ENCODE peak calls at places on chromosomes 7 and 10, in six cellular contexts. One of them, this sample, is unnamed.

GRCh38 chr7:130930260-130930659 is 196.3 kb upstream of the KLF14 start:
- DNase-seq in nephron progenitor cell: no peak
- DNase-seq in epithelial cell of esophagus: peak
- DNase-seq in spleen: peak
- DNase-seq in cardiac fibroblast: no peak
- DNase-seq in brain microvascular endothelial cell: no peak
- DNase-seq in this sample: no peak

GRCh38 chr10:116947838-116948529 is 57.0 kb downstream of the SHTN1 start:
- DNase-seq in nephron progenitor cell: no peak
- DNase-seq in epithelial cell of esophagus: peak
- DNase-seq in spleen: no peak
- DNase-seq in cardiac fibroblast: peak
- DNase-seq in brain microvascular endothelial cell: peak
- DNase-seq in this sample: no peak

GRCh38 chr7:99806839-99807478 is 20.9 kb upstream of the CYP3A43 start:
- DNase-seq in nephron progenitor cell: no peak
- DNase-seq in epithelial cell of esophagus: no peak
- DNase-seq in spleen: no peak
- DNase-seq in cardiac fibroblast: no peak
- DNase-seq in brain microvascular endothelial cell: no peak
- DNase-seq in this sample: no peak

GRCh38 chr10:24251547-24251946 is 42.6 kb downstream of the KIAA1217 start:
- DNase-seq in nephron progenitor cell: no peak
- DNase-seq in epithelial cell of esophagus: peak
- DNase-seq in spleen: no peak
- DNase-seq in cardiac fibroblast: no peak
- DNase-seq in brain microvascular endothelial cell: no peak
- DNase-seq in this sample: no peak

GRCh38 chr10:28445511-28445910 is 87.4 kb upstream of the WAC start:
- DNase-seq in nephron progenitor cell: no peak
- DNase-seq in epithelial cell of esophagus: no peak
- DNase-seq in spleen: no peak
- DNase-seq in cardiac fibroblast: no peak
- DNase-seq in brain microvascular endothelial cell: no peak
- DNase-seq in this sample: no peak

GRCh38 chr7:26525413-26526287 is 234.0 kb downstream of the SNX10 start:
- DNase-seq in nephron progenitor cell: peak
- DNase-seq in epithelial cell of esophagus: no peak
- DNase-seq in spleen: no peak
- DNase-seq in cardiac fibroblast: no peak
- DNase-seq in brain microvascular endothelial cell: no peak
- DNase-seq in this sample: no peak

GRCh38 chr7:2520808-2521146 is 1.2 kb downstream of the LFNG start:
- DNase-seq in nephron progenitor cell: no peak
- DNase-seq in epithelial cell of esophagus: peak
- DNase-seq in spleen: no peak
- DNase-seq in cardiac fibroblast: no peak
- DNase-seq in brain microvascular endothelial cell: no peak
- DNase-seq in this sample: no peak

GRCh38 chr7:132121987-132122386 is 454.3 kb downstream of the PLXNA4 start:
- DNase-seq in nephron progenitor cell: no peak
- DNase-seq in epithelial cell of esophagus: no peak
- DNase-seq in spleen: no peak
- DNase-seq in cardiac fibroblast: no peak
- DNase-seq in brain microvascular endothelial cell: no peak
- DNase-seq in this sample: no peak

GRCh38 chr7:109864263-109864662 is 1226.7 kb upstream of the LRRN3 start:
- DNase-seq in nephron progenitor cell: no peak
- DNase-seq in epithelial cell of esophagus: no peak
- DNase-seq in spleen: no peak
- DNase-seq in cardiac fibroblast: no peak
- DNase-seq in brain microvascular endothelial cell: no peak
- DNase-seq in this sample: no peak

GRCh38 chr7:32169236-32169635 is 99.0 kb upstream of the PDE1C start:
- DNase-seq in nephron progenitor cell: no peak
- DNase-seq in epithelial cell of esophagus: no peak
- DNase-seq in spleen: no peak
- DNase-seq in cardiac fibroblast: no peak
- DNase-seq in brain microvascular endothelial cell: no peak
- DNase-seq in this sample: no peak

GRCh38 chr10:44958196-44958896 is 1.3 kb upstream of the RASSF4 start:
- DNase-seq in nephron progenitor cell: no peak
- DNase-seq in epithelial cell of esophagus: peak
- DNase-seq in spleen: peak
- DNase-seq in cardiac fibroblast: peak
- DNase-seq in brain microvascular endothelial cell: peak
- DNase-seq in this sample: no peak

GRCh38 chr7:86149266-86149665 is 494.4 kb upstream of the GRM3 start:
- DNase-seq in nephron progenitor cell: no peak
- DNase-seq in epithelial cell of esophagus: peak
- DNase-seq in spleen: no peak
- DNase-seq in cardiac fibroblast: no peak
- DNase-seq in brain microvascular endothelial cell: no peak
- DNase-seq in this sample: no peak

GRCh38 chr7:140276001-140276400 is 99.2 kb upstream of the KDM7A start:
- DNase-seq in nephron progenitor cell: no peak
- DNase-seq in epithelial cell of esophagus: no peak
- DNase-seq in spleen: no peak
- DNase-seq in cardiac fibroblast: no peak
- DNase-seq in brain microvascular endothelial cell: no peak
- DNase-seq in this sample: no peak

GRCh38 chr10:124180947-124181549 is 87.7 kb upstream of the CHST15 start:
- DNase-seq in nephron progenitor cell: no peak
- DNase-seq in epithelial cell of esophagus: peak
- DNase-seq in spleen: no peak
- DNase-seq in cardiac fibroblast: peak
- DNase-seq in brain microvascular endothelial cell: peak
- DNase-seq in this sample: no peak

GRCh38 chr10:132993271-132994260 is 51.2 kb upstream of the CFAP46 start:
- DNase-seq in nephron progenitor cell: no peak
- DNase-seq in epithelial cell of esophagus: no peak
- DNase-seq in spleen: peak
- DNase-seq in cardiac fibroblast: no peak
- DNase-seq in brain microvascular endothelial cell: no peak
- DNase-seq in this sample: no peak

GRCh38 chr7:112596981-112597380 is 116.2 kb downstream of the LSMEM1 start:
- DNase-seq in nephron progenitor cell: no peak
- DNase-seq in epithelial cell of esophagus: no peak
- DNase-seq in spleen: no peak
- DNase-seq in cardiac fibroblast: peak
- DNase-seq in brain microvascular endothelial cell: no peak
- DNase-seq in this sample: no peak

GRCh38 chr7:38206071-38206470 is 28.0 kb downstream of the STARD3NL start:
- DNase-seq in nephron progenitor cell: no peak
- DNase-seq in epithelial cell of esophagus: no peak
- DNase-seq in spleen: no peak
- DNase-seq in cardiac fibroblast: no peak
- DNase-seq in brain microvascular endothelial cell: no peak
- DNase-seq in this sample: no peak

GRCh38 chr7:85823379-85823778 is 636.5 kb upstream of the SEMA3D start:
- DNase-seq in nephron progenitor cell: no peak
- DNase-seq in epithelial cell of esophagus: no peak
- DNase-seq in spleen: no peak
- DNase-seq in cardiac fibroblast: no peak
- DNase-seq in brain microvascular endothelial cell: no peak
- DNase-seq in this sample: no peak

GRCh38 chr10:69500864-69501468 is 49.7 kb downstream of the TSPAN15 start:
- DNase-seq in nephron progenitor cell: no peak
- DNase-seq in epithelial cell of esophagus: no peak
- DNase-seq in spleen: peak
- DNase-seq in cardiac fibroblast: no peak
- DNase-seq in brain microvascular endothelial cell: no peak
- DNase-seq in this sample: no peak

GRCh38 chr10:128599538-128599937 is 473.3 kb upstream of the MKI67 start:
- DNase-seq in nephron progenitor cell: no peak
- DNase-seq in epithelial cell of esophagus: no peak
- DNase-seq in spleen: no peak
- DNase-seq in cardiac fibroblast: no peak
- DNase-seq in brain microvascular endothelial cell: no peak
- DNase-seq in this sample: no peak

DNA sequence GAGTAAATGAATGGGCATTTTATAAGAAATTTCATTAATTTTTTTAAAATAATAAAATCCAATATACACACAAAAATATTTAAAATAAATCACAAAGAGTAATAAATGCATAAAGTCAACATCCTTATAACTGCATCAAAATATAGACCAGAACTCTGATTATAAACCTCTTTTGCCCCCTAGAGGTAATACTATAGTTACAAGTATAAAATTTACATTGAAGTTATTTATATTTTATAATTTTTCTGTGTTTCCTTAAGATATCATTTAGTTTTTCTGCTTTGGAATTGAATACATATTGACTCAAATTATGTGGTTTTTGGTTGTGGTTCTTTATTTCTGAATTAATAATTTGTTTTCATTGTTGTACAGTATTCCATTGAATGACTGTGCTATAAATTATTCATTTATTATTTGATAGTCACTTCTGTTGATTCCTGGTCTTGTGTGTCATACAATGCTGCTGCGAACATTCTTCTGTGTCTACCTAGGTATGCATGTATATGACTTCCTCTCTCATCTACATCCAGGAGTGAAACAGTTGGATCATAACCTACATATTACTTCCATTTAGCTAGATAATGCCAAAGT is 673.6 kb downstream of the IPMK start:
- DNase-seq in nephron progenitor cell: no peak
- DNase-seq in epithelial cell of esophagus: no peak
- DNase-seq in spleen: no peak
- DNase-seq in cardiac fibroblast: no peak
- DNase-seq in brain microvascular endothelial cell: no peak
- DNase-seq in this sample: no peak
- TF ChIP-seq CTCF in nephron progenitor cell: peak
- TF ChIP-seq CTCF in epithelial cell of esophagus: no peak
- TF ChIP-seq CTCF in spleen: no peak
- TF ChIP-seq CTCF in cardiac fibroblast: peak
- TF ChIP-seq CTCF in brain microvascular endothelial cell: no peak
- TF ChIP-seq CTCF in this sample: peak

DNA sequence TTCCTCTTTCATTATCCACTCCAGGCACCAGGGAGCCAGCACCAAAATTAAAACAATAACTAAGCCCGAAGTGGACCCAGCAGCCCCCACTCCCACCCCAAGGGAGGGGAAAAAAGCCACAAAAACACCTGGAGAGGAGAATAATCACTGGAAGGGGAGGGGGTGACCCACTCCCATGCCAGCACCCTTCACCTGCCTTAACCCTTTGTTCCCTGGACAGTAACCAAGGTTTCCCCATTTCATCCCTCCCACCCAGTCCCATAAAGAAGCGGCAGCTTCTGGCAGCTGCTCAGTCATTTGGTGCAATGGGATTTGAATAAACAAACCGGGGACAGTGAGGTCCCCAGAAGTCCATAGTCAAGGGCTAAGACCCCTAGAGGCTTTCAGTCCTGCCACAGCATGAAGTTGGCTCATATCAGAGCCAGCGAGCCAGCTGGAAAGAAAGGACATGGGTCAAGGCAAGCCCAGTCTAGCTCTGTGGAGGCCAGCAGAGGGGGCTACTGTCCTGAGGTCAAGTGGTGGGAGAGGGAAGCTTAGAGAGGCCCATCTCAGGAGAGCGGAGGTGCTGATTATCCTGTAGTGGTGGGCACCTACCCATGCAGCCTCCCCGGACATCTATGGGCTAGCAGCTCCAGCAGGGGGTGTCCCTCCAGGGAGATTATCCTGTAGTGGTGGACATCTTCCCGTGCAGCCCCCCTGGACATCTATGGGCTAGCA is 58.8 kb upstream of the LBX1 start:
- DNase-seq in nephron progenitor cell: peak
- DNase-seq in epithelial cell of esophagus: no peak
- DNase-seq in spleen: no peak
- DNase-seq in cardiac fibroblast: peak
- DNase-seq in brain microvascular endothelial cell: no peak
- DNase-seq in this sample: no peak
- TF ChIP-seq CTCF in nephron progenitor cell: no peak
- TF ChIP-seq CTCF in epithelial cell of esophagus: peak
- TF ChIP-seq CTCF in spleen: no peak
- TF ChIP-seq CTCF in cardiac fibroblast: peak
- TF ChIP-seq CTCF in brain microvascular endothelial cell: peak
- TF ChIP-seq CTCF in this sample: peak

DNA sequence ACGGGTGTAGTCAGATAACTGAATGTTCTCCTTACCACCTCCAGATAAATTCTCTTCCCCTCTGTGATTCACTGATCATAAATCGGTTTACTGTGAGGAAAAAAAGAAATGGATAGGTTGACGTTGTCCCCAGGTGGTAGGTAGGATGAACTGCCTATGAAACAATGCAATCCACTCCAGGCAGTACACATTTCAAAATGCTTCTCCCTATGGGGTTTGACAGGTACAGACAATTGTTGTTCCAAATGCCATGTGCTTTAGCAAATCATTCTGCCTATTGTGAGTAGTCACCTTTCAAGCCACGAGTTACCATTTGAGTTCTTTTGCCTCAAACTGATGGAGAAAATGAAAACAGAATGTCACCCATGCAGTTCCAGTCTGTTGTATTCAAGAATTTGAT is 21.8 kb downstream of the VIM start:
- DNase-seq in nephron progenitor cell: no peak
- DNase-seq in epithelial cell of esophagus: peak
- DNase-seq in spleen: no peak
- DNase-seq in cardiac fibroblast: peak
- DNase-seq in brain microvascular endothelial cell: no peak
- DNase-seq in this sample: no peak
- TF ChIP-seq CTCF in nephron progenitor cell: peak
- TF ChIP-seq CTCF in epithelial cell of esophagus: peak
- TF ChIP-seq CTCF in spleen: peak
- TF ChIP-seq CTCF in cardiac fibroblast: peak
- TF ChIP-seq CTCF in brain microvascular endothelial cell: peak
- TF ChIP-seq CTCF in this sample: peak

GRCh38 chr7:92368741-92369140 is 78.5 kb upstream of the GATAD1 start:
- DNase-seq in nephron progenitor cell: no peak
- DNase-seq in epithelial cell of esophagus: no peak
- DNase-seq in spleen: no peak
- DNase-seq in cardiac fibroblast: no peak
- DNase-seq in brain microvascular endothelial cell: no peak
- DNase-seq in this sample: no peak

GRCh38 chr7:92362131-92362530 is 85.2 kb upstream of the GATAD1 start:
- DNase-seq in nephron progenitor cell: no peak
- DNase-seq in epithelial cell of esophagus: no peak
- DNase-seq in spleen: no peak
- DNase-seq in cardiac fibroblast: peak
- DNase-seq in brain microvascular endothelial cell: no peak
- DNase-seq in this sample: no peak

GRCh38 chr7:92366730-92367129 is 80.6 kb upstream of the GATAD1 start:
- DNase-seq in nephron progenitor cell: no peak
- DNase-seq in epithelial cell of esophagus: no peak
- DNase-seq in spleen: no peak
- DNase-seq in cardiac fibroblast: peak
- DNase-seq in brain microvascular endothelial cell: peak
- DNase-seq in this sample: no peak
- TF ChIP-seq CTCF in nephron progenitor cell: no peak
- TF ChIP-seq CTCF in epithelial cell of esophagus: no peak
- TF ChIP-seq CTCF in spleen: no peak
- TF ChIP-seq CTCF in cardiac fibroblast: no peak
- TF ChIP-seq CTCF in brain microvascular endothelial cell: no peak
- TF ChIP-seq CTCF in this sample: no peak

GRCh38 chr7:49166441-49166840 is 242.1 kb downstream of the CDC14C start:
- DNase-seq in nephron progenitor cell: no peak
- DNase-seq in epithelial cell of esophagus: peak
- DNase-seq in spleen: no peak
- DNase-seq in cardiac fibroblast: no peak
- DNase-seq in brain microvascular endothelial cell: no peak
- DNase-seq in this sample: no peak
- TF ChIP-seq CTCF in nephron progenitor cell: no peak
- TF ChIP-seq CTCF in epithelial cell of esophagus: no peak
- TF ChIP-seq CTCF in spleen: no peak
- TF ChIP-seq CTCF in cardiac fibroblast: no peak
- TF ChIP-seq CTCF in brain microvascular endothelial cell: no peak
- TF ChIP-seq CTCF in this sample: peak

This sample was measured in progenitor cell of endocrine pancreas.